ENCODE peak calls at places on chromosomes 13 and 19, in four cellular contexts. Q is SK-N-SH, F is K562, B is WTC11. U is an unnamed sample.

GRCh38 chr13:82010780-82011179 is 1669.9 kb upstream of the SPRY2 start:
- DNase-seq in B (no peak), F (no peak), Q (no peak), U (no peak)

GRCh38 chr13:27358420-27358819 is 66.0 kb upstream of the GTF3A start:
- DNase-seq in F (no peak), Q (no peak), B (no peak), U (no peak)

GRCh38 chr19:30149300-30149699 is 207.3 kb downstream of the URI1 start:
- DNase-seq in B (no peak), F (no peak), Q (no peak), U (no peak)

GRCh38 chr19:2488942-2489731 is 13.2 kb downstream of the GADD45B start:
- DNase-seq in B (peak; percentile 66), F (no peak), Q (peak; percentile 92), U (no peak)

GRCh38 chr19:42370068-42370520 is 20.0 kb downstream of the CNFN start:
- DNase-seq in F (no peak), Q (no peak), B (peak; percentile 84), U (no peak)

GRCh38 chr19:50204811-50205675 is 1.6 kb downstream of the MYH14 start:
- DNase-seq in Q (peak; percentile 33), F (peak; percentile 42), B (peak; percentile 96), U (peak; percentile 70)

GRCh38 chr13:51995677-51996551 is 15.3 kb downstream of the ATP7B start:
- DNase-seq in Q (no peak), F (peak; percentile 37), B (no peak), U (no peak)

GRCh38 chr19:6424190-6424938 is at the start of gene KHSRP:
- DNase-seq in Q (peak; percentile 98), F (peak; percentile 98), B (no peak), U (no peak)

GRCh38 chr13:45166858-45167257 is 34.0 kb downstream of the KCTD4 start:
- DNase-seq in B (no peak), Q (no peak), F (no peak), U (no peak)

GRCh38 chr13:31048521-31048920 is 113.2 kb downstream of the HSPH1 start:
- DNase-seq in B (no peak), F (no peak), Q (no peak), U (no peak)

GRCh38 chr13:19382111-19382510 is 179.2 kb downstream of the TPTE2 start:
- DNase-seq in B (no peak), F (no peak), Q (peak; percentile 17), U (no peak)

GRCh38 chr19:17952041-17952976 is 14.6 kb upstream of the KCNN1 start:
- DNase-seq in B (peak; percentile 47), Q (peak; percentile 75), F (peak; percentile 32), U (no peak)

GRCh38 chr13:50634339-50634738 is 209.2 kb downstream of the DLEU7 start:
- DNase-seq in F (no peak), Q (no peak), B (no peak), U (no peak)

GRCh38 chr19:27885361-27885760 is 1327.6 kb downstream of the UQCRFS1 start:
- DNase-seq in Q (no peak), F (no peak), B (no peak), U (no peak)

GRCh38 chr13:72782717-72783116 is 784 bp downstream of the PIBF1 start:
- DNase-seq in B (no peak), F (no peak), Q (peak; percentile 1), U (no peak)

GRCh38 chr13:44637581-44637980 is 61.5 kb upstream of the TSC22D1 start:
- DNase-seq in F (no peak), Q (no peak), B (no peak), U (no peak)

GRCh38 chr19:1104452-1105216 is 840 bp downstream of the GPX4 start:
- DNase-seq in Q (peak; percentile 92), F (peak; percentile 86), B (peak; percentile 78), U (peak; percentile 72)

GRCh38 chr13:90272356-90272755 is 1075.1 kb upstream of the MIR17HG start:
- DNase-seq in F (no peak), B (no peak), Q (no peak), U (no peak)

GRCh38 chr19:43776285-43776684 is 4.5 kb downstream of the KCNN4 start:
- DNase-seq in B (no peak), F (peak; percentile 54), Q (no peak), U (no peak)

GRCh38 chr19:51122112-51122981 is 2.4 kb upstream of the SIGLEC9 start:
- DNase-seq in F (no peak), Q (no peak), B (no peak), U (no peak)

GRCh38 chr19:14363203-14364097 is 17.8 kb upstream of the ADGRE5 start:
- DNase-seq in B (peak; percentile 83), F (peak; percentile 80), Q (peak; percentile 58), U (peak; percentile 25)

GRCh38 chr19:17473041-17473440 is 2.7 kb downstream of the SLC27A1 start:
- DNase-seq in Q (no peak), F (no peak), B (no peak), U (no peak)

GRCh38 chr13:109687559-109688448 is 98.6 kb downstream of the IRS2 start:
- DNase-seq in B (no peak), Q (no peak), F (no peak), U (no peak)

GRCh38 chr13:28710161-28710560 is 8.6 kb downstream of the SLC46A3 start:
- DNase-seq in Q (no peak), B (no peak), F (no peak), U (no peak)

GRCh38 chr19:13132471-13133166 is 14.6 kb downstream of the NACC1 start:
- DNase-seq in F (no peak), Q (no peak), B (no peak), U (no peak)
- TF ChIP-seq FOXJ3 in F (no peak), Q (no peak), B (no peak), U (no peak)

GRCh38 chr13:40635315-40635995 is 31.0 kb downstream of the FOXO1 start:
- DNase-seq in Q (no peak), F (no peak), B (no peak), U (no peak)

GRCh38 chr13:40640202-40640601 is 26.2 kb downstream of the FOXO1 start:
- DNase-seq in B (no peak), F (no peak), Q (no peak), U (no peak)

GRCh38 chr13:40637644-40638043 is 28.8 kb downstream of the FOXO1 start:
- DNase-seq in F (no peak), Q (no peak), B (no peak), U (no peak)

GRCh38 chr13:40640845-40641458 is 25.5 kb downstream of the FOXO1 start:
- DNase-seq in B (no peak), Q (no peak), F (no peak), U (no peak)

GRCh38 chr13:40639226-40639681 is 27.2 kb downstream of the FOXO1 start:
- DNase-seq in B (no peak), Q (no peak), F (no peak), U (peak; percentile 14)
- TF ChIP-seq FOXJ3 in B (no peak), Q (no peak), F (no peak), U (no peak)

DNA sequence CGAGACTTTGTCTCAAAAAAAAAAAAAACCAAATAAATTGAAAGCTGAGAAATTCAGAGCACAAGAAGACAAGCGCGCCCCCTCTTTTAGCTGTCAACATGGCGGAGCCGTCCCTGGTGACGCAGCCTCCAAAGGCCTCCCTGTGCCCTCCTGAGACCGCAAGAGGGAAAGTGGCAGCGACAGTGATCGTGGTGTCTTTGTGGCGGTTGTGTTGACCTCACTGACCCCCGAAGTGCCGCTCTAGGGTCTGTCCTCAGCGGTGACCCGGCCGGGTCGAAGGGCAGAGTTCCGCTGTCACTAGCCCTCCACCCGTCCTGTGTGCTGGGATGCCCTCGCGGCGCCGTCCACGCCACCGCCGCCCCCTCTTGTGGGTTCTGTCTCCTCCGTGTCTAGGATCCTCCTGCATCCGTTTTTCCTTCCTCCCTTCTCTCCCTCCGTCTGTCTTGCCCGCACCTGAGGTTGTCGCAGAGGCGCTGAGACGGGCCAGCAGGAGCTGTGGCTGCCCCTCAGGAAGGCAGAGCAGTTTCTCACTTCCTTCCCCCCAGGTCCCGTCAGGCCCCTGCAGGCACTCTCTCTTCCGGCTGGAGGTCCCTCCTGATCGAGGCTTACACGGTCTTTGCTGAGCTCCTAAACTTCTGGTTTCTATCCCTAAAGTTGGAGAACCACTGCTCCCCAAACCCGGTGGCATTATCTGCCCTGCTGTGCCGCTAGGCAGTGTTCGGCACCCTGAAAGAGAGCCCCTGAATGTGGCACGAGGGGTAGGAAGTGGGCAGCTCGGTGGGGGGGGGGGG is 7.2 kb downstream of the UHRF1 start:
- DNase-seq in F (no peak), Q (no peak), B (no peak), U (no peak)
- TF ChIP-seq FOXJ3 in F (no peak), Q (no peak), B (no peak), U (no peak)

DNA sequence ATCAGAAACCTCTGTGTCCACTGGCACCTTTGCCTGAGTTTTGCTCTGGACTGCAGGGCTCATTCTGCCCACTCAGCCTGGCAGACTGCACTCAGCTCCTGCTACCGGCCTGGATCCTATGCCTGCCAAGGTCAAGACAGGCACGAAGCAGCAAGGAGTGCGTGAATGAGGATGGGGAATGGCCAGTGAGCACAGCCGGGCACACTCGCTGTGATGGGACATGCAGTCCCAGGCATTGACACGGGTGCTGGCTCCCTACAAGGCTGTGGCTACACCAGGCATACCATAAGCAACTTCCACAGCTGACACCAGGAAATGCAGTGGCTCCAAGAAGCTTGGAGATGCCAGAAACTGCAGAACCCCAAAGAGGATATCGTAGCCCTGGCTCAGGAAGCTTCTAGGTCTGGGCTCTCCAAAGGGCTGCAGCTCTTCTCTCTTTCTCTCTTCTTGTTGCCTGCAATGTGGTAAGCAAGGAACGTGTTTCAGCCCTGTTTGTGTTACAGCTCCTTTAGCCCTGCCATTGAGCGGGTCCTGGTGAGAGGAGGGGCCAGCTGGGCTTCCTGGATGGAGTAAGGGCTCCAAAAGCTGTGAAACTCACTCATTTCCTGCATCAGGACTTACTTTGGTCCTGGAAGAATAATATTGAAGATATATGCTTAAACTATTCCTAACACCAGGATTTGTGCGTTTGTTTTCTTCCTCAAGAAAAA is 832.6 kb upstream of the SLITRK5 start:
- DNase-seq in B (no peak), Q (no peak), F (no peak), U (no peak)
- TF ChIP-seq FOXJ3 in B (no peak), Q (no peak), F (no peak), U (no peak)

DNA sequence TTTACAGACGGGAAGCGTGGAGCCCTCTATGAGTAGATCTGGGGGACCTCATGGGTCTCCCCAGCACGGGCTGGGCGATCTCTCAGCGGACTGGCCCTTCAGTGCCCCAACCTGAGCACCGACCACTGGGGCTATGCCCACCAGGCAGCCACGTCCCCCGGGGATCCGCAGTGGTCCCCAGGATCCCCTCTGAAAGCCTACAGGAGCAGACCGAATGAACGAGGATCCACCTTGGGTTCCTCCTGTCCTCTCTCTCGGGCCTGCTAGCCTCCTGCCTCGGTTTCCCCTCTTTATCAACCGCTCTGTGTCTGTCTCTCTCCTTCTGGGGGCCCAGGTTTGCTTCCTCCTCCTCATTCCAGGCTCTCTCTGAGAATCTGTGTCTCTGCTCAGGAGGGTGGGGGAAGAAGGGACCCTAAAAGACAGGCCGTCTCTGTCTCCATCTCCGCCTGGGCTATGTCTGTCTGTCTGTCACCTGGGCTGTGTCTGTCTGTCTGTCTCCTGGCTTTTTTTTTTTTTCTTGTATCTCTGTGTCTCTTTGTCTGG is 2.0 kb upstream of the MEIS3 start:
- DNase-seq in F (no peak), B (no peak), Q (no peak), U (no peak)
- TF ChIP-seq FOXJ3 in F (no peak), B (no peak), Q (no peak), U (no peak)